ENCODE peak calls at places on chromosomes 2 and 18, in ten cellular contexts. V is GM12878, G is heart left ventricle, A is fibroblast of lung, P is mucosa of descending colon, X is lung, F is colonic mucosa, N is lower lobe of right lung, S is H1, B is fibroblast of pulmonary artery. H is an unnamed sample.

GRCh38 chr18:2853926-2854664 is 7.3 kb downstream of the EMILIN2 start:
- DNase-seq in V (no peak), G (no peak), A (no peak), P (no peak), X (no peak), F (no peak), N (no peak), S (no peak), B (no peak), H (no peak)

GRCh38 chr2:171688129-171688465 is 828 bp downstream of the DYNC1I2 start:
- DNase-seq in V (no peak), G (no peak), A (peak; percentile 46), P (no peak), X (no peak), F (no peak), N (no peak), S (no peak), B (peak; percentile 31), H (no peak)

GRCh38 chr18:60372598-60372997 is at the start of gene MC4R:
- DNase-seq in V (no peak), G (no peak), A (peak; percentile 80), P (no peak), X (no peak), F (peak; percentile 18), N (no peak), S (no peak), B (peak; percentile 73), H (peak; percentile 68)

GRCh38 chr2:205864511-205864910 is 182.2 kb downstream of the NRP2 start:
- DNase-seq in V (no peak), G (no peak), A (peak; percentile 89), P (no peak), X (no peak), F (no peak), N (no peak), S (no peak), B (no peak), H (no peak)

GRCh38 chr2:175080479-175080878 is 75.3 kb upstream of the CHN1 start:
- DNase-seq in V (no peak), G (no peak), A (no peak), P (no peak), X (no peak), F (no peak), N (no peak), S (no peak), B (no peak), H (no peak)

GRCh38 chr2:6864938-6865345 is 765 bp downstream of the CMPK2 start:
- DNase-seq in V (no peak), G (peak; percentile 57), A (no peak), P (peak; percentile 61), X (peak; percentile 38), F (no peak), N (peak; percentile 69), S (peak; percentile 69), B (peak; percentile 11), H (no peak)

GRCh38 chr2:27587025-27587424 is 4.2 kb downstream of the ZNF512 start:
- DNase-seq in V (no peak), G (no peak), A (no peak), P (no peak), X (no peak), F (no peak), N (no peak), S (no peak), B (no peak), H (no peak)

GRCh38 chr2:125642032-125642431 is 1013.9 kb upstream of the GYPC start:
- DNase-seq in V (no peak), G (no peak), A (no peak), P (no peak), X (no peak), F (no peak), N (no peak), S (no peak), B (no peak), H (no peak)

GRCh38 chr2:183214680-183215079 is 90.4 kb downstream of the NUP35 start:
- DNase-seq in V (no peak), G (no peak), A (no peak), P (no peak), X (no peak), F (no peak), N (no peak), S (no peak), B (no peak), H (no peak)

DNA sequence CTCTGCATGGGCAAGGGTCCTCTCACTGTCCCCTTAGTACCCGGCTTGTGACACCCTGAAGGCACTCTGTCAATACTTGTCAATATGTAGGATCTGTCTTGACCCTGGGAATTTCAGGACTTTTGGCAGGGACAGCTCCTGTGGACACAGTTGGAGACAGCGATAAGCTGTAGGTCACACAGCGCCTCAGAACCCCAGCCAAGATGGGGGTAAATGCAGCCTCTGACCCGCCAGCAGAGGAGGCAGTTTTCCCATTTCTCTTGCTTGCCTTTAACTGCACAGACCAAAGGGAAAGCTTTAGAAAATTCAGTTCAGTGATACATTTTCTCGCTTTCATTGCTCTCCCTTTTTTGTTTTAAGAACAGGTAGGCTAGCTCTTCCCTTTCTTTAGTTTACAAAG is 54.8 kb upstream of the KLHL29 start:
- DNase-seq in V (no peak), G (no peak), A (no peak), P (no peak), X (no peak), F (no peak), N (no peak), S (peak; percentile 79), B (peak; percentile 11), H (no peak)
- TF ChIP-seq CTCF in V (peak; percentile 59), G (no peak), A (peak; percentile 33), P (no peak), X (no peak), F (no peak), N (no peak), S (peak; percentile 74), B (no peak), H (peak; percentile 44)

GRCh38 chr2:73110622-73111299 is 2.0 kb downstream of the RAB11FIP5 start:
- DNase-seq in V (no peak), G (no peak), A (peak; percentile 36), P (no peak), X (no peak), F (peak; percentile 51), N (no peak), S (no peak), B (no peak), H (no peak)
- H3K4me3 ChIP-seq in V (no peak overlapping the region), G (peak overlapping the region; percentile 80), A (peak overlapping the region; percentile 64), P (no peak overlapping the region), X (no peak overlapping the region), F (peak overlapping the region; percentile 83), N (peak overlapping the region; percentile 89), S (peak overlapping the region; percentile 73), B (peak overlapping the region; percentile 60), H (no peak overlapping the region)

GRCh38 chr2:10810175-10811161 is 2.1 kb downstream of the PDIA6 start:
- DNase-seq in V (peak; percentile 36), G (no peak), A (peak; percentile 49), P (no peak), X (no peak), F (no peak), N (no peak), S (no peak), B (peak; percentile 36), H (no peak)

GRCh38 chr2:10814142-10814541 is 1.6 kb upstream of the PDIA6 start:
- DNase-seq in V (no peak), G (no peak), A (no peak), P (no peak), X (no peak), F (no peak), N (no peak), S (peak; percentile 54), B (no peak), H (no peak)

GRCh38 chr2:10813085-10813748 is 632 bp upstream of the PDIA6 start:
- DNase-seq in V (no peak), G (no peak), A (peak; percentile 50), P (no peak), X (no peak), F (no peak), N (no peak), S (no peak), B (no peak), H (no peak)

GRCh38 chr2:10811552-10811951 is 1.0 kb downstream of the PDIA6 start:
- DNase-seq in V (no peak), G (no peak), A (no peak), P (no peak), X (no peak), F (no peak), N (no peak), S (no peak), B (no peak), H (no peak)

GRCh38 chr2:10812362-10813084 is at the start of gene PDIA6:
- DNase-seq in V (peak; percentile 81), G (peak; percentile 98), A (peak; percentile 96), P (peak; percentile 99), X (peak; percentile 97), F (peak; percentile 99), N (peak; percentile 96), S (peak; percentile 99), B (peak; percentile 97), H (peak; percentile 99)
- TF ChIP-seq CTCF in V (no peak), G (no peak), A (no peak), P (no peak), X (no peak), F (no peak), N (no peak), S (no peak), B (no peak), H (no peak)

GRCh38 chr2:241539616-241540374 is 18.8 kb upstream of the BOK start:
- DNase-seq in V (no peak), G (no peak), A (no peak), P (no peak), X (no peak), F (no peak), N (no peak), S (no peak), B (no peak), H (no peak)

GRCh38 chr2:241541564-241542277 is 16.8 kb upstream of the BOK start:
- DNase-seq in V (no peak), G (no peak), A (no peak), P (no peak), X (no peak), F (no peak), N (no peak), S (no peak), B (no peak), H (no peak)

GRCh38 chr2:241538838-241539615 is 19.5 kb upstream of the BOK start:
- DNase-seq in V (no peak), G (no peak), A (no peak), P (no peak), X (no peak), F (no peak), N (peak; percentile 40), S (no peak), B (no peak), H (no peak)

GRCh38 chr2:241540766-241541561 is 17.6 kb upstream of the BOK start:
- DNase-seq in V (no peak), G (peak; percentile 47), A (peak; percentile 38), P (peak; percentile 82), X (peak; percentile 79), F (peak; percentile 80), N (peak; percentile 80), S (peak; percentile 99), B (peak; percentile 61), H (peak; percentile 82)

DNA sequence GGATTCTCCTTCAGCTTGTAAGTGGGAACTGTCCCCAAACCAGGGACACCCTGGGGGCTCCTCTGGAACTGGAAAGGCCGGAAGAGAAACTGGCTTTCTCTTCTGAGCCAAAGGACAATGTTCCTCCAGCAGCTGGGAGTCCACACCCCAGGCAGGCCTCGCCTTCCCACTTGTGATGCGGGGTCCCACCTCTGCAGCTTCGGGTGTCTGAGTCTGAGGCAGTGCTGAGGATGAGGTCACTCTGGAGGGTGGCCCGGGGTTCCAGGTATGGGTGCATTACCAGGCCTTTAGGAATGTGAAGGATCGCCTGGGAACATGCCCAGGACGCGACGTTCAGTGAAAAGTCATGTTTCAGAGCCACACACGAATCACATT is 18.2 kb upstream of the BOK start:
- DNase-seq in V (no peak), G (no peak), A (peak; percentile 67), P (no peak), X (peak; percentile 78), F (no peak), N (peak; percentile 82), S (no peak), B (no peak), H (no peak)
- H3K4me3 ChIP-seq in V (no peak overlapping the region), G (peak overlapping the region; percentile 34), A (no peak overlapping the region), P (no peak overlapping the region), X (no peak overlapping the region), F (peak overlapping the region; percentile 38), N (peak overlapping the region; percentile 55), S (peak overlapping the region; percentile 64), B (peak overlapping the region; percentile 47), H (peak overlapping the region; percentile 41)